ENCODE peak calls at places on chromosomes 13 and 19, in six cellular contexts. One of them, this sample, is unnamed.

GRCh38 chr19:1009976-1010538 is 9.8 kb downstream of the GRIN3B start:
- DNase-seq in posterior cingulate gyrus: no peak
- DNase-seq in aorta: no peak
- DNase-seq in nucleus accumbens: no peak
- DNase-seq in HAP-1: no peak
- DNase-seq in endodermal cell: no peak
- DNase-seq in this sample: no peak

GRCh38 chr19:2495651-2496316 is 19.9 kb downstream of the GADD45B start:
- DNase-seq in posterior cingulate gyrus: no peak
- DNase-seq in aorta: peak; percentile 73
- DNase-seq in nucleus accumbens: no peak
- DNase-seq in HAP-1: no peak
- DNase-seq in endodermal cell: no peak
- DNase-seq in this sample: peak; percentile 14

GRCh38 chr19:51119675-51120074 is 5.0 kb upstream of the SIGLEC9 start:
- DNase-seq in posterior cingulate gyrus: no peak
- DNase-seq in aorta: peak; percentile 48
- DNase-seq in nucleus accumbens: no peak
- DNase-seq in HAP-1: no peak
- DNase-seq in endodermal cell: no peak
- DNase-seq in this sample: no peak

GRCh38 chr19:15583346-15583745 is 31.7 kb upstream of the CYP4F8 start:
- DNase-seq in posterior cingulate gyrus: no peak
- DNase-seq in aorta: no peak
- DNase-seq in nucleus accumbens: no peak
- DNase-seq in HAP-1: no peak
- DNase-seq in endodermal cell: no peak
- DNase-seq in this sample: no peak

GRCh38 chr19:4984448-4984990 is 15.6 kb downstream of the KDM4B start:
- DNase-seq in posterior cingulate gyrus: peak; percentile 64
- DNase-seq in aorta: no peak
- DNase-seq in nucleus accumbens: no peak
- DNase-seq in HAP-1: no peak
- DNase-seq in endodermal cell: no peak
- DNase-seq in this sample: no peak

GRCh38 chr13:62643007-62643483 is 1227.4 kb upstream of the PCDH20 start:
- DNase-seq in posterior cingulate gyrus: no peak
- DNase-seq in aorta: no peak
- DNase-seq in nucleus accumbens: no peak
- DNase-seq in HAP-1: no peak
- DNase-seq in endodermal cell: no peak
- DNase-seq in this sample: no peak

GRCh38 chr13:73325351-73326214 is 266.8 kb downstream of the KLF5 start:
- DNase-seq in posterior cingulate gyrus: no peak
- DNase-seq in aorta: no peak
- DNase-seq in nucleus accumbens: no peak
- DNase-seq in HAP-1: no peak
- DNase-seq in endodermal cell: no peak
- DNase-seq in this sample: no peak

GRCh38 chr19:47093841-47094240 is 19.7 kb downstream of the ZC3H4 start:
- DNase-seq in posterior cingulate gyrus: peak; percentile 71
- DNase-seq in aorta: no peak
- DNase-seq in nucleus accumbens: no peak
- DNase-seq in HAP-1: no peak
- DNase-seq in endodermal cell: no peak
- DNase-seq in this sample: no peak

GRCh38 chr19:48745208-48745995 is 1.3 kb downstream of the IZUMO1 start:
- DNase-seq in posterior cingulate gyrus: peak; percentile 92
- DNase-seq in aorta: no peak
- DNase-seq in nucleus accumbens: peak; percentile 23
- DNase-seq in HAP-1: peak; percentile 77
- DNase-seq in endodermal cell: peak; percentile 82
- DNase-seq in this sample: peak; percentile 72

GRCh38 chr13:93984070-93984469 is 495.4 kb downstream of the DCT start:
- DNase-seq in posterior cingulate gyrus: no peak
- DNase-seq in aorta: no peak
- DNase-seq in nucleus accumbens: no peak
- DNase-seq in HAP-1: no peak
- DNase-seq in endodermal cell: no peak
- DNase-seq in this sample: no peak